ENCODE peak calls at places on chromosomes 16 and 17, in eight cellular contexts. O is heart right ventricle, N is GM20000, E is adrenal gland, D is upper lobe of right lung, P is NB4, J is tibial artery, U is neural progenitor cell. Z is an unnamed sample.

GRCh38 chr17:78789663-78790181 is 7.6 kb upstream of the CYTH1 start:
- DNase-seq in P (no peak), J (peak), O (peak), U (no peak), D (peak), N (no peak), E (peak), Z (peak)

GRCh38 chr16:84058664-84059063 is 16.1 kb upstream of the SLC38A8 start:
- DNase-seq in U (no peak), D (peak), E (no peak), O (peak), J (no peak), N (no peak), P (no peak), Z (no peak)

GRCh38 chr16:88817785-88818609 is 6.3 kb upstream of the APRT start:
- DNase-seq in P (no peak), E (no peak), O (no peak), N (no peak), J (no peak), D (no peak), U (no peak), Z (no peak)

GRCh38 chr17:39861235-39861634 is 2.9 kb downstream of the IKZF3 start:
- DNase-seq in E (no peak), O (no peak), J (no peak), U (no peak), N (no peak), D (no peak), P (no peak), Z (peak)

GRCh38 chr17:38925263-38925995 is at the start of gene LASP1NB:
- DNase-seq in D (peak), O (peak), E (no peak), J (peak), P (no peak), U (peak), N (no peak), Z (peak)

GRCh38 chr17:7015587-7016020 is 3.2 kb downstream of the RNASEK start:
- DNase-seq in E (peak), U (no peak), O (no peak), J (no peak), D (no peak), P (no peak), N (peak), Z (peak)

GRCh38 chr16:1789643-1790045 is 3.9 kb downstream of the IGFALS start:
- DNase-seq in U (no peak), E (no peak), N (no peak), O (peak), P (no peak), J (peak), D (peak), Z (no peak)

GRCh38 chr16:67164599-67165061 is at the start of gene HSF4:
- DNase-seq in P (peak), U (peak), J (peak), O (peak), E (peak), D (peak), N (peak), Z (peak)

GRCh38 chr16:85601730-85602401 is 11.3 kb upstream of the GSE1 start:
- DNase-seq in O (peak), J (no peak), D (no peak), P (no peak), U (no peak), N (no peak), E (peak), Z (no peak)

GRCh38 chr17:76337413-76337777 is 16.3 kb downstream of the PRPSAP1 start:
- DNase-seq in E (no peak), N (no peak), P (peak), D (no peak), O (no peak), J (peak), U (no peak), Z (no peak)

GRCh38 chr17:4365628-4366311 is 705 bp downstream of the UBE2G1 start:
- DNase-seq in N (no peak), D (no peak), P (peak), E (peak), J (peak), U (peak), O (peak), Z (peak)

GRCh38 chr16:4262303-4262835 is 10.5 kb downstream of the TFAP4 start:
- DNase-seq in U (no peak), O (no peak), P (no peak), J (no peak), D (no peak), N (no peak), E (no peak), Z (no peak)

GRCh38 chr16:4261557-4262172 is 11.2 kb downstream of the TFAP4 start:
- DNase-seq in E (no peak), J (no peak), P (peak), U (peak), O (peak), N (peak), D (no peak), Z (peak)

GRCh38 chr16:4265676-4266075 is 7.1 kb downstream of the TFAP4 start:
- DNase-seq in O (peak), U (no peak), J (no peak), P (no peak), D (no peak), E (no peak), N (no peak), Z (no peak)

GRCh38 chr16:4264546-4264945 is 8.3 kb downstream of the TFAP4 start:
- DNase-seq in P (no peak), D (no peak), O (no peak), N (no peak), J (no peak), U (no peak), E (no peak), Z (no peak)

GRCh38 chr16:4263504-4264436 is 9.1 kb downstream of the TFAP4 start:
- DNase-seq in E (peak), J (no peak), O (peak), D (peak), N (no peak), U (peak), P (peak), Z (no peak)
- TF ChIP-seq CTCF in E (no peak), J (no peak), O (no peak), D (no peak), N (no peak), U (no peak), P (no peak), Z (no peak)

DNA sequence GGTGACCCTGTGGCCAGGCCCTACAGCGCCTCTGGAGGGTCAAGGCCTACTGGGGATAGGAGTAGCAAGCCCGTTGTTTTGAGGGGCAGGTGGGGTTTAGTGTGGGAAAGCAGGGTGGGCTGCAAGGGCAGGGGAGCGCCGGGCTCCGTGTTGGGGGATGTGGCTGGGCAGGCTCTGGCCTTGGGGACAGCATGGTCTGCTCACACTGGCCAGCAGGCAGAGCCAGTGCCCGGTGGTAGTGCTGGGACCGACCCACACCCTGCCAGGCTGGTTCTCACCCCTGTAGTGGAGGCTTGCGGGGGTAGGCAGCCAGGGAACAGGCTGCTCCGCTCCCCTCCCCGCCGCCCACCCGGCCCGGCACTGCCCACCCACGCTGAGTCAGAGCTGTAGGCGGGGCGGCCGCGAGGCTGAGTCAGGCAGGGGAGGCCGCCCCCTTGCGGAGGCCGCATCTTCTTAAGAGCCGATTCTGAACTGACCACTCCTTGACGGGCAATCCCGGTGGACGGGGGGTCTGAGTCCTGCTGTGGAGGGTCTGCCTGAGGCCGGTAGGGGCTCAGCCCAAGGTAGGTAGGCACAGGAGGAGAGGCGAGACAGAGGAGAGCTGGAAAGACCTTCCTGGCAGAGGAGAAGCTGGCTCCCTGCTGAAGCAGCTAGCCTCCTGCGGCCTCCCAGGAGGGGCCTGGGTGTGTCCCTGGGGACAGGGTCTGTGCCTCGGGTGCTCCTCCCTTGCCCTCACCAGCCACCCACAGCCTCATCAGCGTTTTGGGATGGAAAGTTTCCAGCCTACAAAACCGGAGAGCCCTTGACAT is 62.4 kb downstream of the BAIAP2 start:
- DNase-seq in J (peak), O (peak), E (peak), D (peak), P (peak), N (peak), U (peak), Z (peak)
- TF ChIP-seq CTCF in J (peak), O (peak), E (peak), D (peak), P (peak), N (no peak), U (peak), Z (peak)

GRCh38 chr16:10859020-10859419 is 18.0 kb upstream of the CIITA start:
- DNase-seq in E (no peak), J (peak), P (no peak), U (no peak), O (no peak), N (no peak), D (no peak), Z (no peak)
- TF ChIP-seq CTCF in E (no peak), J (no peak), P (no peak), U (no peak), O (no peak), N (no peak), D (no peak), Z (no peak)

DNA sequence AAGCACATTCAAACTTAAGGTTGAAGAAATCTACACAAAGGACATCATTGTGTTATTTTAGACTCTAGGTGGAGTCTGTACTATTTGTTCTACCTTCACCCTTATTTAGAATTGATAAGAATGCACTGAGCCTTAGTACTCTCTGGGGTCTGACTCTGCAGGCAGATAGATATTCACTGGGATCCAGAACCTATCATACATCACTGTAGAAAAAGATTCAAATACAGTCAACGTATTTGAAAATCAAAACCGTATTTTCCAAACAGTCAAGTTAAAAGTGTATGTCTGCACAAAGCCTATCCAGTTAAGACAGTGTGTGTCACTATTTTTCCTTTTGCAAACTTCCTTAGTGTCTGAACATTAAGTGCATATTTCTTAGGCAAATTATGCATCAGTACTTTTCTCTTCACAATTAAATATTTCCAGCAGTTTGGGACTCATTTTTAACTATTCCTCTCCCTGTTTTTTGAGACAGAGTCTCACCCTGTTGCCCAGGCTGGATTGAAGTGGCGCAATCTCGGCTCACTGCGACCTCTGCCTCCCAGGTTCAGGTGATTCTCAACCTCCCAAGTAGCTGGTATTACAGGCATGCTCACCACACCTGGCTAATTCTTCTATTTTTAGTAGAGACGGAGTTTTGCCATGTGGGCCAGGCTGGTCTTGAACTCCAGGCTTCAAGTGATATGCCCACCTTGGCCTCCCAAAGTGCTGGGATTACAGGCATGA is 22.3 kb downstream of the MOSMO start:
- DNase-seq in P (no peak), O (no peak), J (no peak), D (no peak), U (no peak), E (no peak), N (no peak), Z (no peak)
- TF ChIP-seq CTCF in P (no peak), O (no peak), J (no peak), D (no peak), U (no peak), E (no peak), N (no peak), Z (no peak)

GRCh38 chr16:27539636-27540035 is 10.1 kb downstream of the GTF3C1 start:
- DNase-seq in E (no peak), N (no peak), U (no peak), P (no peak), J (no peak), O (no peak), D (no peak), Z (no peak)
- TF ChIP-seq CTCF in E (no peak), N (no peak), U (no peak), P (no peak), J (no peak), O (no peak), D (no peak), Z (no peak)

GRCh38 chr16:28882476-28883180 is 4.3 kb downstream of the ATP2A1 start:
- DNase-seq in N (no peak), U (no peak), E (no peak), D (no peak), P (no peak), J (no peak), O (no peak), Z (no peak)
- TF ChIP-seq CTCF in N (no peak), U (no peak), E (no peak), D (no peak), P (no peak), J (no peak), O (no peak), Z (no peak)

Z was measured in activated CD8-positive, alpha-beta T cell treated with anti-CD3 and anti-CD28 coated beads for 36 hours.